ENCODE peak calls at places on chromosomes 5 and 9, in six cellular contexts. Z is left ventricle myocardium inferior, M is HCT116, N is mesenchymal stem cell, G is psoas muscle, X is mammary epithelial cell. O is an unnamed sample.

GRCh38 chr9:22813520-22813919 is 366.9 kb downstream of the DMRTA1 start:
- DNase-seq in Z (no peak), M (no peak), N (peak; percentile 6), G (no peak), X (peak; percentile 11), O (no peak)

GRCh38 chr5:84693256-84693655 is 308.6 kb upstream of the EDIL3 start:
- DNase-seq in Z (no peak), M (no peak), N (no peak), G (no peak), X (no peak), O (no peak)

GRCh38 chr9:90449213-90449925 is 193.3 kb downstream of the DIRAS2 start:
- DNase-seq in Z (no peak), M (no peak), N (no peak), G (no peak), X (no peak), O (no peak)

GRCh38 chr5:172878585-172879433 is 44.8 kb downstream of the ERGIC1 start:
- DNase-seq in Z (no peak), M (no peak), N (no peak), G (peak; percentile 55), X (no peak), O (no peak)

GRCh38 chr9:137476856-137477255 is 17.7 kb upstream of the NSMF start:
- DNase-seq in Z (no peak), M (no peak), N (no peak), G (no peak), X (no peak), O (no peak)

GRCh38 chr5:66850354-66851075 is 254.3 kb downstream of the MAST4 start:
- DNase-seq in Z (no peak), M (no peak), N (peak; percentile 25), G (no peak), X (peak; percentile 94), O (no peak)

GRCh38 chr5:2780421-2781171 is 29.1 kb upstream of the IRX2 start:
- DNase-seq in Z (no peak), M (no peak), N (no peak), G (no peak), X (peak; percentile 87), O (no peak)

GRCh38 chr9:123999668-124000067 is 11.9 kb upstream of the LHX2 start:
- DNase-seq in Z (no peak), M (no peak), N (no peak), G (no peak), X (no peak), O (no peak)

GRCh38 chr9:129336130-129336528 is 158.1 kb upstream of the IER5L start:
- DNase-seq in Z (no peak), M (no peak), N (no peak), G (no peak), X (peak; percentile 60), O (no peak)

GRCh38 chr9:98367923-98368322 is 112.5 kb upstream of the TBC1D2 start:
- DNase-seq in Z (no peak), M (no peak), N (no peak), G (no peak), X (no peak), O (no peak)

GRCh38 chr5:124905256-124905655 is 158.8 kb upstream of the ZNF608 start:
- DNase-seq in Z (no peak), M (no peak), N (no peak), G (no peak), X (no peak), O (no peak)

DNA sequence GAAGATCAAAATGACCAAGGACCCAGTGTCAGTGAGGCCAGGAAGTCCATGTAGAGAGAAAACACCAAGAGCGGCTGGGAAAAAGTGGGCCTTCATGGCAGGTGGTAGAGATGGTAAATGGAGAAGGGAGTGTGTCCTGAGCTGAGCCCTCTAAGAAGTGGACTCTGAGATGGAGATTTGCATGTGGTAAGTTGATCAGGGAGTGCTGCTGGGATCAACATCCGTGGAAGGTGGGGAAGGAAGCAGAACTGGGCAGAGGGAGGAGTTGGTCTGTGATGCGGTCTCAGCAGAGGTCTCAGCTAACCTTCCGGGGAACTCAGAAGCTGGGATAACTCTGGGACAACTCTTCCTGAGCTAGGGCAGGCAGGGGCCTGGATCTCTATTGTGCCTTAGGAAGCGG is 18.9 kb upstream of the PDZD2 start:
- DNase-seq in Z (no peak), M (no peak), N (no peak), G (no peak), X (no peak), O (no peak)
- H3K27ac ChIP-seq in Z (no peak overlapping the region), M (no peak overlapping the region), N (no peak overlapping the region), G (no peak overlapping the region), X (no peak overlapping the region), O (no peak overlapping the region)

GRCh38 chr5:14178091-14178490 is 34.9 kb downstream of the TRIO start:
- DNase-seq in Z (no peak), M (no peak), N (no peak), G (no peak), X (no peak), O (no peak)
- H3K4me3 ChIP-seq in Z (no peak overlapping the region), M (no peak overlapping the region), N (no peak overlapping the region), G (no peak overlapping the region), X (no peak overlapping the region), O (no peak overlapping the region)

GRCh38 chr5:168929656-168930055 is 350.5 kb upstream of the PANK3 start:
- DNase-seq in Z (no peak), M (no peak), N (no peak), G (no peak), X (no peak), O (no peak)
- H3K27ac ChIP-seq in Z (no peak overlapping the region), M (no peak overlapping the region), N (no peak overlapping the region), G (no peak overlapping the region), X (no peak overlapping the region), O (no peak overlapping the region)

DNA sequence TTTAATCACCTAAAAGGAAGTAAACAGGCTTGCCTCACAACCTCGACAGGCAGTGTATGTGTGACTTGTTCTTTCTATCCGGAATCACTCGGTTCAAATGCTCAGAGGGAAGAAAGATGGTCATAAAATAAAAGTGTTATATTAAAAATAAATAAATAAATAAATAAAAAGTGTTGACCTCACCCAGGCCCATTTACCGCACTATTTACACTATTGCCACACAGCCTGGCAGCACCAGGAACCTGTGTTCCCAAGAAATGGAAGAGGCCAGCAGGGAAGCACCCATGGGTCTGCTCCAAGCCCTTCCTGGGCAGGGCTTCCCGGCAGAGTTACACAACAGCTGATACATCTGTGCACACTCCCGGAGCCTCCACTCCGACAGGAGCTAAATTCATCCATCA is 127.9 kb downstream of the EFNA5 start:
- DNase-seq in Z (peak; percentile 74), M (no peak), N (peak; percentile 72), G (peak; percentile 84), X (peak; percentile 71), O (peak; percentile 10)
- H3K4me3 ChIP-seq in Z (peak overlapping the region; percentile 35), M (no peak overlapping the region), N (peak overlapping the region; percentile 60), G (peak overlapping the region; percentile 11), X (no peak overlapping the region), O (no peak overlapping the region)

DNA sequence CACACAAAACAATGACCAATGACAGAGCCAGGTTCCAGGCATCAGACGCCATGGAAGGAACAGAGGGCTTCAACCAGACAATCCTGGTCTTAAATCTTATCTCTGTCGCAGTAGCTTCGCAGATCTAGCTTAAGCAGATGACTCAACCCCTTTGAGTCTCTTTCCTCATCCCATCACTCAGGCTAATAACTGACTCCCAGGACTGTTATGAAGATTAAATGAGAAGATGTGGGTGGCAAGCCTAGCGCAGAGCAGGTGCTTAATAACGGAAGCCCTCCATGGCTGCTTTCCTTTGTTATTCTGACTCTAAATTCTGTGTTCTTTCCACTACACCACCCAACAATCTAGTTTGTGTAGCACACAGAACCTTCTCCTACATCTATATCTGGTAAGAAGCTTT is 110.9 kb downstream of the SLC24A2 start:
- DNase-seq in Z (no peak), M (no peak), N (no peak), G (no peak), X (no peak), O (no peak)
- H3K27ac ChIP-seq in Z (no peak overlapping the region), M (no peak overlapping the region), N (no peak overlapping the region), G (no peak overlapping the region), X (no peak overlapping the region), O (no peak overlapping the region)

GRCh38 chr5:159208508-159209437 is 580 bp downstream of the RNF145 start:
- DNase-seq in Z (peak; percentile 54), M (no peak), N (peak; percentile 50), G (peak; percentile 45), X (no peak), O (no peak)

GRCh38 chr5:159206368-159206767 is 3.0 kb downstream of the RNF145 start:
- DNase-seq in Z (no peak), M (no peak), N (no peak), G (no peak), X (no peak), O (no peak)

GRCh38 chr5:159207616-159208507 is 1.5 kb downstream of the RNF145 start:
- DNase-seq in Z (peak; percentile 84), M (peak; percentile 33), N (peak; percentile 83), G (peak; percentile 69), X (peak; percentile 96), O (peak; percentile 51)

GRCh38 chr5:159207222-159207615 is 2.1 kb downstream of the RNF145 start:
- DNase-seq in Z (no peak), M (no peak), N (no peak), G (no peak), X (no peak), O (no peak)

DNA sequence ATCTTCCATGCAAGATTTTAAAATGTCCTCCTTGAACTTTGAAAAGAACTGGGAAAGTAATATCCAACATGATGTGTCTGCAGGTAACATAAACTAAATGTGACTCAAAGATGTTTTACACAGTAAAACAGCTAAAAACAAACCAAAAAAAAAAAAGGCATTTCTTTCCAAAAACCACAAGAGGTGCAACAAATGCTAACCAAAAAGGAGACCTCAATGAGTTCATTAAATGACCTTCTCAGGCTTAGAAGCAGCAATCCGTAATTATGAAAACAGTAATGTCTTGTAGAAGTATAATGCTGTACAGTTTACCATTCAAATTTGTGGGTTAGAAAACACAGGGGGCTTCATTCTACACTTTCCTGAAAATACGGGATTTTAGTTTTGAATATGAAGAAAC is 2.5 kb downstream of the RNF145 start:
- DNase-seq in Z (no peak), M (no peak), N (no peak), G (no peak), X (no peak), O (no peak)
- H3K4me3 ChIP-seq in Z (peak overlapping the region; percentile 93), M (peak overlapping the region; percentile 89), N (peak overlapping the region; percentile 96), G (peak overlapping the region; percentile 86), X (peak overlapping the region; percentile 89), O (peak overlapping the region; percentile 85)

GRCh38 chr5:171157233-171157632 is 151.8 kb upstream of the TLX3 start:
- DNase-seq in Z (no peak), M (no peak), N (no peak), G (no peak), X (no peak), O (no peak)
- H3K27ac ChIP-seq in Z (no peak overlapping the region), M (no peak overlapping the region), N (no peak overlapping the region), G (no peak overlapping the region), X (no peak overlapping the region), O (no peak overlapping the region)

GRCh38 chr9:63816742-63817621 is 1468.0 kb downstream of the FOXD4L5 start:
- DNase-seq in Z (peak; percentile 82), M (no peak), N (peak; percentile 58), G (peak; percentile 60), X (peak; percentile 99), O (peak; percentile 61)
- H3K4me3 ChIP-seq in Z (peak overlapping the region; percentile 54), M (no peak overlapping the region), N (peak overlapping the region; percentile 72), G (peak overlapping the region; percentile 22), X (peak overlapping the region; percentile 68), O (peak overlapping the region; percentile 66)

DNA sequence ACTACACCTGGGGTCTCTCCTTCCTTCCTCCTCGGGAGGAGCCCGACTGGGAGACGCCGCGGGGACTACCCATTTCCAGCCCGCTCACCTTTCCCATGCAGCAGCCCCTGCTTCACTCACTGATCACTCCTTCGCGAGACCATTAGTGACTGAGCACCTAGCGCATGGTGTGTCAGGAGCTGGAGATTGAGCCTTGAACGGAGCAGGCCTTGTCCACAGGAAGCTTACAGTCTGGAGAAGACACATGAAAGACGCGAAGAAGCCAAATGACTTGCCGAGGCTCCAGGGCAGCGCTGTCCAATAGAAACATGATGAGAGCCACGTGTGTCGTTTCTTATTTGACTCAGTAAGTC is 283 bp upstream of the CFAP90 start:
- DNase-seq in Z (no peak), M (no peak), N (no peak), G (no peak), X (no peak), O (no peak)
- H3K27ac ChIP-seq in Z (no peak overlapping the region), M (no peak overlapping the region), N (no peak overlapping the region), G (no peak overlapping the region), X (no peak overlapping the region), O (no peak overlapping the region)